ENCODE peak calls at places on chromosomes 13 and 19, in four cellular contexts. H is GM13977; O is activated B cell treated with CpG ODN at 0.5 μM for 24 hours; L is stimulated activated CD8-positive, alpha-beta memory T cell treated with anti-CD3 and anti-CD28 coated beads, Interleukin-7, amount 100 ng/mL, for 4 hours. X is an unnamed sample.

GRCh38 chr13:45728759-45729158 is 26.6 kb downstream of the CBY2 start:
- DNase-seq in H (no peak), O (no peak), L (no peak), X (peak)

GRCh38 chr13:113906566-113906965 is 42.7 kb upstream of the GAS6 start:
- DNase-seq in H (no peak), O (no peak), L (no peak), X (no peak)

GRCh38 chr19:45613926-45614725 is 12.1 kb upstream of the GPR4 start:
- DNase-seq in H (peak), O (no peak), L (no peak), X (no peak)

GRCh38 chr13:108948269-108948671 is 318.9 kb downstream of the MYO16 start:
- DNase-seq in H (no peak), O (no peak), L (no peak), X (no peak)

GRCh38 chr19:49863254-49863934 is 4.0 kb downstream of the PNKP start:
- DNase-seq in H (no peak), O (no peak), L (no peak), X (no peak)

GRCh38 chr13:91470084-91470621 is 71.7 kb downstream of the GPC5 start:
- DNase-seq in H (no peak), O (no peak), L (no peak), X (no peak)

GRCh38 chr19:3112375-3113099 is 18.4 kb downstream of the GNA11 start:
- DNase-seq in H (no peak), O (no peak), L (no peak), X (no peak)

GRCh38 chr19:27748551-27749152 is 1464.3 kb downstream of the UQCRFS1 start:
- DNase-seq in H (no peak), O (no peak), L (no peak), X (no peak)

GRCh38 chr19:12783849-12784393 is 7.4 kb upstream of the JUNB start:
- DNase-seq in H (no peak), O (no peak), L (no peak), X (no peak)

GRCh38 chr13:45737571-45738002 is 35.5 kb downstream of the CBY2 start:
- DNase-seq in H (peak), O (no peak), L (no peak), X (no peak)

GRCh38 chr19:48539503-48540096 is 12.4 kb upstream of the SULT2B1 start:
- DNase-seq in H (no peak), O (no peak), L (no peak), X (no peak)

GRCh38 chr19:57708641-57709354 is at the start of gene ZNF154:
- DNase-seq in H (peak), O (peak), L (peak), X (peak)